ENCODE peak calls at places on chromosomes 16 and 17, in seven cellular contexts. One of them, this sample, is unnamed.

GRCh38 chr16:2811703-2812471 is 5.2 kb upstream of the PRSS21 start:
- DNase-seq in activated naive CD4-positive, alpha-beta T cell: no peak
- DNase-seq in iPS-NIHi11: no peak
- DNase-seq in ELR: no peak
- DNase-seq in activated gamma-delta T cell treated with Interleukin-2 at 50 U/mL for 16 hours: no peak
- DNase-seq in stimulated activated naive CD4-positive, alpha-beta T cell: no peak
- DNase-seq in NCI-H2081: no peak
- DNase-seq in this sample: no peak

GRCh38 chr17:48542956-48543853 is 1.7 kb downstream of the HOXB2 start:
- DNase-seq in activated gamma-delta T cell treated with Interleukin-2 at 50 U/mL for 16 hours: peak
- DNase-seq in ELR: peak
- DNase-seq in iPS-NIHi11: peak
- DNase-seq in NCI-H2081: peak
- DNase-seq in activated naive CD4-positive, alpha-beta T cell: peak
- DNase-seq in stimulated activated naive CD4-positive, alpha-beta T cell: peak
- DNase-seq in this sample: no peak

GRCh38 chr17:33962857-33963655 is 292.0 kb upstream of the CCL2 start:
- DNase-seq in iPS-NIHi11: no peak
- DNase-seq in activated naive CD4-positive, alpha-beta T cell: no peak
- DNase-seq in stimulated activated naive CD4-positive, alpha-beta T cell: no peak
- DNase-seq in ELR: no peak
- DNase-seq in NCI-H2081: no peak
- DNase-seq in activated gamma-delta T cell treated with Interleukin-2 at 50 U/mL for 16 hours: no peak
- DNase-seq in this sample: no peak

GRCh38 chr16:85365120-85365519 is 248.0 kb upstream of the GSE1 start:
- DNase-seq in activated gamma-delta T cell treated with Interleukin-2 at 50 U/mL for 16 hours: no peak
- DNase-seq in stimulated activated naive CD4-positive, alpha-beta T cell: no peak
- DNase-seq in activated naive CD4-positive, alpha-beta T cell: no peak
- DNase-seq in NCI-H2081: no peak
- DNase-seq in ELR: no peak
- DNase-seq in iPS-NIHi11: no peak
- DNase-seq in this sample: no peak

GRCh38 chr16:68800257-68800875 is 43.0 kb upstream of the TANGO6 start:
- DNase-seq in ELR: peak
- DNase-seq in iPS-NIHi11: peak
- DNase-seq in stimulated activated naive CD4-positive, alpha-beta T cell: no peak
- DNase-seq in NCI-H2081: peak
- DNase-seq in activated naive CD4-positive, alpha-beta T cell: no peak
- DNase-seq in activated gamma-delta T cell treated with Interleukin-2 at 50 U/mL for 16 hours: peak
- DNase-seq in this sample: peak

GRCh38 chr16:76583466-76583865 is 306.3 kb downstream of the CNTNAP4 start:
- DNase-seq in activated naive CD4-positive, alpha-beta T cell: no peak
- DNase-seq in ELR: no peak
- DNase-seq in activated gamma-delta T cell treated with Interleukin-2 at 50 U/mL for 16 hours: no peak
- DNase-seq in NCI-H2081: peak
- DNase-seq in iPS-NIHi11: no peak
- DNase-seq in stimulated activated naive CD4-positive, alpha-beta T cell: no peak
- DNase-seq in this sample: no peak

GRCh38 chr17:35127751-35128514 is 6.5 kb downstream of the FNDC8 start:
- DNase-seq in iPS-NIHi11: no peak
- DNase-seq in stimulated activated naive CD4-positive, alpha-beta T cell: no peak
- DNase-seq in ELR: no peak
- DNase-seq in activated naive CD4-positive, alpha-beta T cell: no peak
- DNase-seq in activated gamma-delta T cell treated with Interleukin-2 at 50 U/mL for 16 hours: no peak
- DNase-seq in NCI-H2081: no peak
- DNase-seq in this sample: no peak

GRCh38 chr16:10531582-10531981 is 48.8 kb downstream of the EMP2 start:
- DNase-seq in activated naive CD4-positive, alpha-beta T cell: no peak
- DNase-seq in activated gamma-delta T cell treated with Interleukin-2 at 50 U/mL for 16 hours: no peak
- DNase-seq in iPS-NIHi11: no peak
- DNase-seq in NCI-H2081: no peak
- DNase-seq in ELR: no peak
- DNase-seq in stimulated activated naive CD4-positive, alpha-beta T cell: no peak
- DNase-seq in this sample: no peak

GRCh38 chr17:31588512-31588911 is 197.0 kb downstream of the RAB11FIP4 start:
- DNase-seq in activated gamma-delta T cell treated with Interleukin-2 at 50 U/mL for 16 hours: no peak
- DNase-seq in ELR: no peak
- DNase-seq in stimulated activated naive CD4-positive, alpha-beta T cell: no peak
- DNase-seq in activated naive CD4-positive, alpha-beta T cell: no peak
- DNase-seq in iPS-NIHi11: no peak
- DNase-seq in NCI-H2081: no peak
- DNase-seq in this sample: no peak

GRCh38 chr17:77867308-77867781 is 91.2 kb upstream of the TNRC6C start:
- DNase-seq in iPS-NIHi11: no peak
- DNase-seq in activated gamma-delta T cell treated with Interleukin-2 at 50 U/mL for 16 hours: no peak
- DNase-seq in NCI-H2081: no peak
- DNase-seq in ELR: no peak
- DNase-seq in stimulated activated naive CD4-positive, alpha-beta T cell: no peak
- DNase-seq in activated naive CD4-positive, alpha-beta T cell: no peak
- DNase-seq in this sample: no peak

GRCh38 chr16:247027-247426 is 12.4 kb downstream of the FAM234A start:
- DNase-seq in NCI-H2081: no peak
- DNase-seq in stimulated activated naive CD4-positive, alpha-beta T cell: no peak
- DNase-seq in activated naive CD4-positive, alpha-beta T cell: no peak
- DNase-seq in ELR: no peak
- DNase-seq in activated gamma-delta T cell treated with Interleukin-2 at 50 U/mL for 16 hours: no peak
- DNase-seq in iPS-NIHi11: no peak
- DNase-seq in this sample: no peak

GRCh38 chr16:53291757-53292392 is 142.4 kb upstream of the RBL2 start:
- DNase-seq in NCI-H2081: no peak
- DNase-seq in ELR: peak
- DNase-seq in activated gamma-delta T cell treated with Interleukin-2 at 50 U/mL for 16 hours: no peak
- DNase-seq in iPS-NIHi11: no peak
- DNase-seq in activated naive CD4-positive, alpha-beta T cell: no peak
- DNase-seq in stimulated activated naive CD4-positive, alpha-beta T cell: no peak
- DNase-seq in this sample: no peak

GRCh38 chr16:20866161-20866772 is 33.9 kb downstream of the DCUN1D3 start:
- DNase-seq in NCI-H2081: no peak
- DNase-seq in activated gamma-delta T cell treated with Interleukin-2 at 50 U/mL for 16 hours: no peak
- DNase-seq in ELR: peak
- DNase-seq in stimulated activated naive CD4-positive, alpha-beta T cell: no peak
- DNase-seq in activated naive CD4-positive, alpha-beta T cell: no peak
- DNase-seq in iPS-NIHi11: peak
- DNase-seq in this sample: peak

GRCh38 chr16:7871371-7871770 is 538.7 kb downstream of the RBFOX1 start:
- DNase-seq in ELR: no peak
- DNase-seq in stimulated activated naive CD4-positive, alpha-beta T cell: no peak
- DNase-seq in activated naive CD4-positive, alpha-beta T cell: no peak
- DNase-seq in iPS-NIHi11: no peak
- DNase-seq in activated gamma-delta T cell treated with Interleukin-2 at 50 U/mL for 16 hours: no peak
- DNase-seq in NCI-H2081: no peak
- DNase-seq in this sample: no peak

GRCh38 chr17:63946440-63947363 is 14.6 kb upstream of the CD79B start:
- DNase-seq in stimulated activated naive CD4-positive, alpha-beta T cell: peak
- DNase-seq in ELR: peak
- DNase-seq in activated gamma-delta T cell treated with Interleukin-2 at 50 U/mL for 16 hours: peak
- DNase-seq in NCI-H2081: peak
- DNase-seq in activated naive CD4-positive, alpha-beta T cell: no peak
- DNase-seq in iPS-NIHi11: peak
- DNase-seq in this sample: no peak

GRCh38 chr16:12569061-12569460 is 234.6 kb downstream of the CPPED1 start:
- DNase-seq in NCI-H2081: no peak
- DNase-seq in iPS-NIHi11: no peak
- DNase-seq in ELR: no peak
- DNase-seq in stimulated activated naive CD4-positive, alpha-beta T cell: no peak
- DNase-seq in activated naive CD4-positive, alpha-beta T cell: no peak
- DNase-seq in activated gamma-delta T cell treated with Interleukin-2 at 50 U/mL for 16 hours: no peak
- DNase-seq in this sample: no peak

GRCh38 chr17:15432807-15433547 is 34.4 kb downstream of the CDRT4 start:
- DNase-seq in NCI-H2081: no peak
- DNase-seq in activated gamma-delta T cell treated with Interleukin-2 at 50 U/mL for 16 hours: no peak
- DNase-seq in stimulated activated naive CD4-positive, alpha-beta T cell: no peak
- DNase-seq in iPS-NIHi11: no peak
- DNase-seq in activated naive CD4-positive, alpha-beta T cell: no peak
- DNase-seq in ELR: no peak
- DNase-seq in this sample: no peak

GRCh38 chr16:9665851-9666271 is 516.4 kb downstream of the GRIN2A start:
- DNase-seq in NCI-H2081: no peak
- DNase-seq in iPS-NIHi11: no peak
- DNase-seq in stimulated activated naive CD4-positive, alpha-beta T cell: no peak
- DNase-seq in activated gamma-delta T cell treated with Interleukin-2 at 50 U/mL for 16 hours: no peak
- DNase-seq in ELR: no peak
- DNase-seq in activated naive CD4-positive, alpha-beta T cell: no peak
- DNase-seq in this sample: no peak

GRCh38 chr16:6345090-6345489 is 987.6 kb upstream of the RBFOX1 start:
- DNase-seq in ELR: no peak
- DNase-seq in iPS-NIHi11: no peak
- DNase-seq in NCI-H2081: no peak
- DNase-seq in activated naive CD4-positive, alpha-beta T cell: no peak
- DNase-seq in activated gamma-delta T cell treated with Interleukin-2 at 50 U/mL for 16 hours: no peak
- DNase-seq in stimulated activated naive CD4-positive, alpha-beta T cell: no peak
- DNase-seq in this sample: no peak

GRCh38 chr16:77807071-77807470 is 18.7 kb downstream of the VAT1L start:
- DNase-seq in stimulated activated naive CD4-positive, alpha-beta T cell: no peak
- DNase-seq in activated gamma-delta T cell treated with Interleukin-2 at 50 U/mL for 16 hours: no peak
- DNase-seq in ELR: no peak
- DNase-seq in iPS-NIHi11: no peak
- DNase-seq in NCI-H2081: no peak
- DNase-seq in activated naive CD4-positive, alpha-beta T cell: no peak
- DNase-seq in this sample: no peak

GRCh38 chr16:87762071-87762571 is 3.7 kb downstream of the KLHDC4 start:
- DNase-seq in NCI-H2081: no peak
- DNase-seq in activated gamma-delta T cell treated with Interleukin-2 at 50 U/mL for 16 hours: peak
- DNase-seq in iPS-NIHi11: no peak
- DNase-seq in ELR: no peak
- DNase-seq in stimulated activated naive CD4-positive, alpha-beta T cell: no peak
- DNase-seq in activated naive CD4-positive, alpha-beta T cell: no peak
- DNase-seq in this sample: no peak

GRCh38 chr16:68728558-68728957 is 8.5 kb upstream of the CDH1 start:
- DNase-seq in activated naive CD4-positive, alpha-beta T cell: no peak
- DNase-seq in stimulated activated naive CD4-positive, alpha-beta T cell: no peak
- DNase-seq in activated gamma-delta T cell treated with Interleukin-2 at 50 U/mL for 16 hours: no peak
- DNase-seq in NCI-H2081: no peak
- DNase-seq in iPS-NIHi11: no peak
- DNase-seq in ELR: no peak
- DNase-seq in this sample: no peak

GRCh38 chr17:3613139-3613538 is 3.9 kb upstream of the TRPV1 start:
- DNase-seq in NCI-H2081: no peak
- DNase-seq in iPS-NIHi11: no peak
- DNase-seq in activated gamma-delta T cell treated with Interleukin-2 at 50 U/mL for 16 hours: no peak
- DNase-seq in ELR: no peak
- DNase-seq in activated naive CD4-positive, alpha-beta T cell: no peak
- DNase-seq in stimulated activated naive CD4-positive, alpha-beta T cell: no peak
- DNase-seq in this sample: no peak

This sample was measured in pulmonary artery endothelial cell.